ENCODE peak calls at places on chromosomes 13 and 19, in five cellular contexts. One of them, this sample, is unnamed.

GRCh38 chr19:17202249-17202648 is 12.9 kb upstream of the USE1 start:
- DNase-seq in HCT116: peak
- DNase-seq in cardiac fibroblast: no peak
- DNase-seq in H9: no peak
- DNase-seq in choroid plexus epithelial cell: no peak
- DNase-seq in this sample: peak

GRCh38 chr19:58571575-58571947 is 1.6 kb downstream of the MZF1 start:
- DNase-seq in HCT116: no peak
- DNase-seq in cardiac fibroblast: no peak
- DNase-seq in H9: no peak
- DNase-seq in choroid plexus epithelial cell: no peak
- DNase-seq in this sample: no peak

GRCh38 chr13:108227651-108228272 is 9.6 kb downstream of the ABHD13 start:
- DNase-seq in HCT116: peak
- DNase-seq in cardiac fibroblast: peak
- DNase-seq in H9: no peak
- DNase-seq in choroid plexus epithelial cell: peak
- DNase-seq in this sample: peak

GRCh38 chr19:32397736-32398135 is 7.8 kb upstream of the DPY19L3 start:
- DNase-seq in HCT116: no peak
- DNase-seq in cardiac fibroblast: peak
- DNase-seq in H9: no peak
- DNase-seq in choroid plexus epithelial cell: peak
- DNase-seq in this sample: no peak

GRCh38 chr19:56101095-56101494 is 20.0 kb downstream of the ZNF787 start:
- DNase-seq in HCT116: no peak
- DNase-seq in cardiac fibroblast: no peak
- DNase-seq in H9: no peak
- DNase-seq in choroid plexus epithelial cell: no peak
- DNase-seq in this sample: no peak

GRCh38 chr13:50409186-50409585 is 393.9 kb downstream of the KCNRG start:
- DNase-seq in HCT116: no peak
- DNase-seq in cardiac fibroblast: no peak
- DNase-seq in H9: no peak
- DNase-seq in choroid plexus epithelial cell: no peak
- DNase-seq in this sample: no peak

GRCh38 chr19:46605356-46605821 is 4.3 kb downstream of the CALM3 start:
- DNase-seq in HCT116: no peak
- DNase-seq in cardiac fibroblast: no peak
- DNase-seq in H9: no peak
- DNase-seq in choroid plexus epithelial cell: no peak
- DNase-seq in this sample: no peak

GRCh38 chr13:87669379-87669978 is 1.7 kb upstream of the SLITRK5 start:
- DNase-seq in HCT116: no peak
- DNase-seq in cardiac fibroblast: peak
- DNase-seq in H9: peak
- DNase-seq in choroid plexus epithelial cell: peak
- DNase-seq in this sample: peak

GRCh38 chr13:21849323-21849722 is 178.4 kb downstream of the FGF9 start:
- DNase-seq in HCT116: peak
- DNase-seq in cardiac fibroblast: peak
- DNase-seq in H9: peak
- DNase-seq in choroid plexus epithelial cell: peak
- DNase-seq in this sample: peak
- TF ChIP-seq CTCF in HCT116: peak
- TF ChIP-seq CTCF in cardiac fibroblast: peak
- TF ChIP-seq CTCF in H9: peak
- TF ChIP-seq CTCF in choroid plexus epithelial cell: peak
- TF ChIP-seq CTCF in this sample: peak

GRCh38 chr19:7535993-7536685 is 622 bp downstream of the PNPLA6 start:
- DNase-seq in HCT116: no peak
- DNase-seq in cardiac fibroblast: no peak
- DNase-seq in H9: peak
- DNase-seq in choroid plexus epithelial cell: no peak
- DNase-seq in this sample: no peak

GRCh38 chr19:7535035-7535992 is at the start of gene PNPLA6:
- DNase-seq in HCT116: peak
- DNase-seq in cardiac fibroblast: peak
- DNase-seq in H9: peak
- DNase-seq in choroid plexus epithelial cell: peak
- DNase-seq in this sample: peak

GRCh38 chr19:7533281-7533819 is 2.2 kb upstream of the PNPLA6 start:
- DNase-seq in HCT116: no peak
- DNase-seq in cardiac fibroblast: peak
- DNase-seq in H9: peak
- DNase-seq in choroid plexus epithelial cell: peak
- DNase-seq in this sample: no peak

GRCh38 chr19:7533925-7534480 is 1.5 kb upstream of the PNPLA6 start:
- DNase-seq in HCT116: peak
- DNase-seq in cardiac fibroblast: peak
- DNase-seq in H9: peak
- DNase-seq in choroid plexus epithelial cell: peak
- DNase-seq in this sample: peak

DNA sequence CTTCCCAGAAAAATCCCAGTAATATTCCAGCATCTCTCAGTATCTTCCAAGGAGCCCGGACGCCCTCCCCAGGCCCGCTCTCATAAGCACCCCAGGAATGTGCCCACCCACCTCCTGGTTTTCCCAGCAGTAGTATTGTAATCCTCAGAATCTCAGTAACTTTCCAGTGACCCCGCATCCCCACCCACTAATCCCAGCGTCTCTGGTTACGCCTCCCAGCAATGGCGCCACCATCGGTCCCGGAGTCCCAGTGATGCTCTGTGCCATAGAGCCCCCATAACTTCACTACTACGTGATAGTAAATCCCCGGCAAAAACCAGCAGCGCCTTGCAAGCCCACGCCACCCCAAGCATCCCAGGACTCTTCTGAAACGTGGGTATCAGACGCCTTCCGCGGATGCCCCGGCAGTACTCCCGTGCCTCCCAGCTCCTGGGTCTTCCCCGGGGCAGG is 961 bp upstream of the PNPLA6 start:
- DNase-seq in HCT116: no peak
- DNase-seq in cardiac fibroblast: peak
- DNase-seq in H9: peak
- DNase-seq in choroid plexus epithelial cell: peak
- DNase-seq in this sample: peak
- TF ChIP-seq CTCF in HCT116: no peak
- TF ChIP-seq CTCF in cardiac fibroblast: no peak
- TF ChIP-seq CTCF in H9: no peak
- TF ChIP-seq CTCF in choroid plexus epithelial cell: peak
- TF ChIP-seq CTCF in this sample: no peak

DNA sequence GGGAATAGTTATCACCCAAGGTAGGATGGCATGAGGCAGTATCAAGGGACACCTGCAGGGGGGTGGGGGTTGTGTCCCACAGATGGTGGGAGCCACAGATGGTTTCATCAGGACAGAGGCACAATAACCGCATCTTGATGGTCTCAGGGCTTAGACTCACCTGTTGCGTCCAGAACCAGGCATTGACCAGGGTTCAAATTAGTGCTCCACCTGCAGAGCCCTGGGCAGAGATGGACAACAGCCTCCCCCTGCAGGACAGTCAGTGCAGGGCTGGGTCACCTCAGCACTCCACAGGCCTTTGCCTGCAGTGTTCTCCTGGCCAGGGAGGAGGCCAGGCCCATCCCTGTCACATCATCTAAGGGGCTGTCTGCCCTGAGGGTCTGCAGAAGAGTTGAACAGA is 14.5 kb upstream of the CEACAM1 start:
- DNase-seq in HCT116: no peak
- DNase-seq in cardiac fibroblast: no peak
- DNase-seq in H9: no peak
- DNase-seq in choroid plexus epithelial cell: no peak
- DNase-seq in this sample: no peak
- TF ChIP-seq CTCF in HCT116: peak
- TF ChIP-seq CTCF in cardiac fibroblast: no peak
- TF ChIP-seq CTCF in H9: peak
- TF ChIP-seq CTCF in choroid plexus epithelial cell: peak
- TF ChIP-seq CTCF in this sample: no peak

DNA sequence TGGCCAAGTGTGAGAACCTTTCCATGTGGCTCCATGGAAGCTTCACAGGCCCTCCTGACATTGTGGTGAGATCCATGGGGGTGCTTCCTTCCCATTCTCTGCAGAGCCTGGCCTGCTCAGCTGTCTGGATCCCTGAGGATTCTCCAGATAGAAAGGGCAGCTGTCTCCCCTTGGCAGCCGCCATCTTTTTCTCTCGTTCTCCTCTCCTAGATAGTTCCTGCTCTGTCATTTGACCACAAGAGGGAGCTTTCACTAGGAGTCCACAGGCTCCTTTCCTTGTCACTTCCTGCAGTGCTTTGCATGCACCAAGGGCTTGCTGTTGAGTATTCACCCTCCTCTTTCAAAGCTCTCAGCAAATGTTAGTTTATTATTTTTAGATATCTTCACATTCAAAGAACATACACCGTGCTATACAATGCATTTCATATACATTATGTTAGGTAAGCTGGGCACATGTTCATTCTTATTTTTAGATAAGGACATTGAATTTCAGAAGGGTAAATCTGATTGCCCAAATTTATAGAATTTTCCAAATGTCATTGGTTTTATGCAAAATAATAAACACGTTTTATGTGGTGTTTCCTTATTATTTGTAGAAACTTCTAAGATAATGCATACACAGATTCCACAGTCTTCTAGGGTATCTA is 133.2 kb downstream of the FRY start:
- DNase-seq in HCT116: peak
- DNase-seq in cardiac fibroblast: peak
- DNase-seq in H9: peak
- DNase-seq in choroid plexus epithelial cell: peak
- DNase-seq in this sample: peak
- TF ChIP-seq CTCF in HCT116: peak
- TF ChIP-seq CTCF in cardiac fibroblast: peak
- TF ChIP-seq CTCF in H9: peak
- TF ChIP-seq CTCF in choroid plexus epithelial cell: peak
- TF ChIP-seq CTCF in this sample: peak

GRCh38 chr13:97749174-97749573 is 204.3 kb upstream of the IPO5 start:
- DNase-seq in HCT116: peak
- DNase-seq in cardiac fibroblast: peak
- DNase-seq in H9: no peak
- DNase-seq in choroid plexus epithelial cell: peak
- DNase-seq in this sample: peak
- TF ChIP-seq CTCF in HCT116: peak
- TF ChIP-seq CTCF in cardiac fibroblast: peak
- TF ChIP-seq CTCF in H9: peak
- TF ChIP-seq CTCF in choroid plexus epithelial cell: peak
- TF ChIP-seq CTCF in this sample: no peak